ENCODE peak calls at places on chromosomes 11 and 22, in seven cellular contexts. E, Y, R, Z, L, M and C are unnamed samples.

GRCh38 chr22:46706060-46706459 is 32.0 kb downstream of the CERK start:
- DNase-seq in E (no peak), Y (no peak), R (no peak), Z (no peak), L (no peak), M (no peak), C (no peak)

GRCh38 chr11:58765078-58765477 is 33.3 kb upstream of the GLYAT start:
- DNase-seq in E (no peak), Y (no peak), R (no peak), Z (no peak), L (no peak), M (no peak), C (no peak)

GRCh38 chr11:133081730-133082452 is 450.4 kb downstream of the OPCML start:
- DNase-seq in E (no peak), Y (no peak), R (no peak), Z (peak; percentile 10), L (no peak), M (no peak), C (no peak)

GRCh38 chr11:8989411-8989810 is 14.4 kb downstream of the NRIP3 start:
- DNase-seq in E (no peak), Y (peak; percentile 42), R (peak; percentile 55), Z (no peak), L (no peak), M (no peak), C (no peak)

GRCh38 chr11:107931206-107931605 is 3.0 kb downstream of the RAB39A start:
- DNase-seq in E (no peak), Y (no peak), R (no peak), Z (no peak), L (no peak), M (no peak), C (no peak)

GRCh38 chr11:63536669-63537292 is at the start of gene PLAAT4:
- DNase-seq in E (no peak), Y (peak; percentile 23), R (peak; percentile 65), Z (no peak), L (no peak), M (peak; percentile 19), C (no peak)

GRCh38 chr22:26367402-26368245 is 61.4 kb upstream of the ASPHD2 start:
- DNase-seq in E (no peak), Y (no peak), R (peak; percentile 59), Z (peak; percentile 63), L (peak; percentile 10), M (peak; percentile 6), C (no peak)

GRCh38 chr11:36500315-36500721 is 9.8 kb downstream of the TRAF6 start:
- DNase-seq in E (peak; percentile 82), Y (peak; percentile 68), R (peak; percentile 95), Z (peak; percentile 14), L (no peak), M (peak; percentile 59), C (no peak)

GRCh38 chr11:9277176-9277575 is 12.0 kb upstream of the DENND5A start:
- DNase-seq in E (no peak), Y (no peak), R (no peak), Z (no peak), L (no peak), M (no peak), C (no peak)

GRCh38 chr22:20039683-20040325 is 18.9 kb downstream of the TANGO2 start:
- DNase-seq in E (no peak), Y (no peak), R (no peak), Z (no peak), L (no peak), M (no peak), C (peak; percentile 5)

GRCh38 chr11:75230621-75231020 is 10.0 kb upstream of the TPBGL start:
- DNase-seq in E (no peak), Y (no peak), R (no peak), Z (no peak), L (no peak), M (no peak), C (no peak)